ENCODE peak calls at places on chromosomes 1 and 21, in eight cellular contexts. One of them, this sample, is unnamed.
A peak's percentile ranks its signal among the peaks of the same experiment; 100 is the strongest.

GRCh38 chr21:44724926-44725325 is 13.6 kb upstream of the TSPEAR start:
- DNase-seq in effector memory CD8-positive, alpha-beta T cell: no peak
- DNase-seq in OCI-M1: no peak
- DNase-seq in stromal cell of bone marrow: no peak
- DNase-seq in stimulated activated naive CD4-positive, alpha-beta T cell: no peak
- DNase-seq in H4: no peak
- DNase-seq in fibroblast of the conjunctiva: no peak
- DNase-seq in stimulated activated CD8-positive, alpha-beta memory T cell treated with anti-CD3 and anti-CD28 coated beads, Interleukin-7, amount 100 ng/mL, for 24 hours: no peak
- DNase-seq in this sample: no peak

GRCh38 chr1:4801192-4801924 is 146.9 kb downstream of the AJAP1 start:
- DNase-seq in fibroblast of the conjunctiva: peak; percentile 6
- DNase-seq in H4: no peak
- DNase-seq in stimulated activated naive CD4-positive, alpha-beta T cell: no peak
- DNase-seq in effector memory CD8-positive, alpha-beta T cell: no peak
- DNase-seq in stimulated activated CD8-positive, alpha-beta memory T cell treated with anti-CD3 and anti-CD28 coated beads, Interleukin-7, amount 100 ng/mL, for 24 hours: no peak
- DNase-seq in OCI-M1: no peak
- DNase-seq in stromal cell of bone marrow: no peak
- DNase-seq in this sample: no peak

GRCh38 chr1:27968692-27969091 is 8.9 kb downstream of the XKR8 start:
- DNase-seq in stimulated activated naive CD4-positive, alpha-beta T cell: no peak
- DNase-seq in effector memory CD8-positive, alpha-beta T cell: no peak
- DNase-seq in H4: peak; percentile 81
- DNase-seq in stimulated activated CD8-positive, alpha-beta memory T cell treated with anti-CD3 and anti-CD28 coated beads, Interleukin-7, amount 100 ng/mL, for 24 hours: no peak
- DNase-seq in OCI-M1: no peak
- DNase-seq in fibroblast of the conjunctiva: peak; percentile 69
- DNase-seq in stromal cell of bone marrow: peak; percentile 97
- DNase-seq in this sample: no peak

GRCh38 chr1:9630331-9631081 is 21.0 kb upstream of the PIK3CD start:
- DNase-seq in stimulated activated naive CD4-positive, alpha-beta T cell: peak; percentile 74
- DNase-seq in stromal cell of bone marrow: no peak
- DNase-seq in OCI-M1: no peak
- DNase-seq in stimulated activated CD8-positive, alpha-beta memory T cell treated with anti-CD3 and anti-CD28 coated beads, Interleukin-7, amount 100 ng/mL, for 24 hours: no peak
- DNase-seq in fibroblast of the conjunctiva: no peak
- DNase-seq in effector memory CD8-positive, alpha-beta T cell: no peak
- DNase-seq in H4: no peak
- DNase-seq in this sample: no peak

GRCh38 chr1:228340686-228341449 is 65.8 kb downstream of the TRIM11 start:
- DNase-seq in fibroblast of the conjunctiva: no peak
- DNase-seq in stimulated activated CD8-positive, alpha-beta memory T cell treated with anti-CD3 and anti-CD28 coated beads, Interleukin-7, amount 100 ng/mL, for 24 hours: no peak
- DNase-seq in OCI-M1: no peak
- DNase-seq in stimulated activated naive CD4-positive, alpha-beta T cell: no peak
- DNase-seq in stromal cell of bone marrow: no peak
- DNase-seq in effector memory CD8-positive, alpha-beta T cell: no peak
- DNase-seq in H4: no peak
- DNase-seq in this sample: no peak

GRCh38 chr1:202105571-202106339 is 17.0 kb upstream of the GPR37L1 start:
- DNase-seq in effector memory CD8-positive, alpha-beta T cell: no peak
- DNase-seq in stimulated activated CD8-positive, alpha-beta memory T cell treated with anti-CD3 and anti-CD28 coated beads, Interleukin-7, amount 100 ng/mL, for 24 hours: no peak
- DNase-seq in H4: peak; percentile 28
- DNase-seq in OCI-M1: peak; percentile 90
- DNase-seq in stromal cell of bone marrow: no peak
- DNase-seq in stimulated activated naive CD4-positive, alpha-beta T cell: no peak
- DNase-seq in fibroblast of the conjunctiva: no peak
- DNase-seq in this sample: no peak

GRCh38 chr1:66445492-66446181 is 88.3 kb upstream of the SGIP1 start:
- DNase-seq in OCI-M1: no peak
- DNase-seq in stimulated activated CD8-positive, alpha-beta memory T cell treated with anti-CD3 and anti-CD28 coated beads, Interleukin-7, amount 100 ng/mL, for 24 hours: peak; percentile 16
- DNase-seq in stromal cell of bone marrow: no peak
- DNase-seq in fibroblast of the conjunctiva: no peak
- DNase-seq in stimulated activated naive CD4-positive, alpha-beta T cell: peak; percentile 64
- DNase-seq in H4: no peak
- DNase-seq in effector memory CD8-positive, alpha-beta T cell: peak; percentile 27
- DNase-seq in this sample: peak; percentile 48

GRCh38 chr1:193674292-193674944 is 488.0 kb upstream of the B3GALT2 start:
- DNase-seq in effector memory CD8-positive, alpha-beta T cell: no peak
- DNase-seq in stromal cell of bone marrow: peak; percentile 4
- DNase-seq in H4: no peak
- DNase-seq in fibroblast of the conjunctiva: no peak
- DNase-seq in stimulated activated CD8-positive, alpha-beta memory T cell treated with anti-CD3 and anti-CD28 coated beads, Interleukin-7, amount 100 ng/mL, for 24 hours: no peak
- DNase-seq in stimulated activated naive CD4-positive, alpha-beta T cell: no peak
- DNase-seq in OCI-M1: peak; percentile 75
- DNase-seq in this sample: no peak

GRCh38 chr1:244761279-244761678 is 74.2 kb upstream of the COX20 start:
- DNase-seq in effector memory CD8-positive, alpha-beta T cell: no peak
- DNase-seq in H4: no peak
- DNase-seq in stimulated activated CD8-positive, alpha-beta memory T cell treated with anti-CD3 and anti-CD28 coated beads, Interleukin-7, amount 100 ng/mL, for 24 hours: no peak
- DNase-seq in OCI-M1: no peak
- DNase-seq in stimulated activated naive CD4-positive, alpha-beta T cell: no peak
- DNase-seq in stromal cell of bone marrow: no peak
- DNase-seq in fibroblast of the conjunctiva: no peak
- DNase-seq in this sample: no peak

GRCh38 chr1:115090547-115090946 is 1.2 kb upstream of the TSPAN2 start:
- DNase-seq in OCI-M1: no peak
- DNase-seq in H4: no peak
- DNase-seq in fibroblast of the conjunctiva: no peak
- DNase-seq in stimulated activated CD8-positive, alpha-beta memory T cell treated with anti-CD3 and anti-CD28 coated beads, Interleukin-7, amount 100 ng/mL, for 24 hours: no peak
- DNase-seq in effector memory CD8-positive, alpha-beta T cell: no peak
- DNase-seq in stromal cell of bone marrow: peak; percentile 32
- DNase-seq in stimulated activated naive CD4-positive, alpha-beta T cell: no peak
- DNase-seq in this sample: no peak

GRCh38 chr1:157390646-157391045 is 161.7 kb downstream of the FCRL5 start:
- DNase-seq in stromal cell of bone marrow: peak; percentile 25
- DNase-seq in H4: no peak
- DNase-seq in stimulated activated CD8-positive, alpha-beta memory T cell treated with anti-CD3 and anti-CD28 coated beads, Interleukin-7, amount 100 ng/mL, for 24 hours: no peak
- DNase-seq in fibroblast of the conjunctiva: peak; percentile 16
- DNase-seq in effector memory CD8-positive, alpha-beta T cell: no peak
- DNase-seq in OCI-M1: no peak
- DNase-seq in stimulated activated naive CD4-positive, alpha-beta T cell: no peak
- DNase-seq in this sample: no peak

GRCh38 chr1:222466150-222466865 is 81.6 kb downstream of the HHIPL2 start:
- DNase-seq in effector memory CD8-positive, alpha-beta T cell: no peak
- DNase-seq in OCI-M1: peak; percentile 57
- DNase-seq in H4: no peak
- DNase-seq in fibroblast of the conjunctiva: no peak
- DNase-seq in stimulated activated CD8-positive, alpha-beta memory T cell treated with anti-CD3 and anti-CD28 coated beads, Interleukin-7, amount 100 ng/mL, for 24 hours: no peak
- DNase-seq in stromal cell of bone marrow: no peak
- DNase-seq in stimulated activated naive CD4-positive, alpha-beta T cell: no peak
- DNase-seq in this sample: no peak

GRCh38 chr1:70247122-70247521 is 25.9 kb downstream of the SRSF11 start:
- DNase-seq in fibroblast of the conjunctiva: no peak
- DNase-seq in H4: no peak
- DNase-seq in stromal cell of bone marrow: no peak
- DNase-seq in stimulated activated CD8-positive, alpha-beta memory T cell treated with anti-CD3 and anti-CD28 coated beads, Interleukin-7, amount 100 ng/mL, for 24 hours: no peak
- DNase-seq in stimulated activated naive CD4-positive, alpha-beta T cell: no peak
- DNase-seq in effector memory CD8-positive, alpha-beta T cell: no peak
- DNase-seq in OCI-M1: no peak
- DNase-seq in this sample: no peak

GRCh38 chr1:182262425-182262824 is 129.2 kb downstream of the GLUL start:
- DNase-seq in stimulated activated CD8-positive, alpha-beta memory T cell treated with anti-CD3 and anti-CD28 coated beads, Interleukin-7, amount 100 ng/mL, for 24 hours: no peak
- DNase-seq in effector memory CD8-positive, alpha-beta T cell: no peak
- DNase-seq in H4: no peak
- DNase-seq in stromal cell of bone marrow: no peak
- DNase-seq in OCI-M1: peak; percentile 67
- DNase-seq in stimulated activated naive CD4-positive, alpha-beta T cell: no peak
- DNase-seq in fibroblast of the conjunctiva: no peak
- DNase-seq in this sample: no peak

GRCh38 chr1:41740630-41741239 is 178.0 kb downstream of the HIVEP3 start:
- DNase-seq in stimulated activated naive CD4-positive, alpha-beta T cell: no peak
- DNase-seq in H4: no peak
- DNase-seq in effector memory CD8-positive, alpha-beta T cell: no peak
- DNase-seq in stimulated activated CD8-positive, alpha-beta memory T cell treated with anti-CD3 and anti-CD28 coated beads, Interleukin-7, amount 100 ng/mL, for 24 hours: no peak
- DNase-seq in OCI-M1: no peak
- DNase-seq in stromal cell of bone marrow: no peak
- DNase-seq in fibroblast of the conjunctiva: no peak
- DNase-seq in this sample: no peak

GRCh38 chr1:204065174-204065985 is 7.5 kb upstream of the SOX13 start:
- DNase-seq in H4: peak; percentile 50
- DNase-seq in OCI-M1: peak; percentile 58
- DNase-seq in stromal cell of bone marrow: no peak
- DNase-seq in stimulated activated naive CD4-positive, alpha-beta T cell: no peak
- DNase-seq in stimulated activated CD8-positive, alpha-beta memory T cell treated with anti-CD3 and anti-CD28 coated beads, Interleukin-7, amount 100 ng/mL, for 24 hours: no peak
- DNase-seq in effector memory CD8-positive, alpha-beta T cell: no peak
- DNase-seq in fibroblast of the conjunctiva: no peak
- DNase-seq in this sample: no peak

GRCh38 chr1:2028870-2029560 is 9.9 kb downstream of the GABRD start:
- DNase-seq in OCI-M1: no peak
- DNase-seq in stimulated activated naive CD4-positive, alpha-beta T cell: no peak
- DNase-seq in stromal cell of bone marrow: no peak
- DNase-seq in effector memory CD8-positive, alpha-beta T cell: no peak
- DNase-seq in stimulated activated CD8-positive, alpha-beta memory T cell treated with anti-CD3 and anti-CD28 coated beads, Interleukin-7, amount 100 ng/mL, for 24 hours: no peak
- DNase-seq in H4: no peak
- DNase-seq in fibroblast of the conjunctiva: no peak
- DNase-seq in this sample: no peak

GRCh38 chr1:23477359-23478144 is 6.4 kb downstream of the ASAP3 start:
- DNase-seq in stimulated activated CD8-positive, alpha-beta memory T cell treated with anti-CD3 and anti-CD28 coated beads, Interleukin-7, amount 100 ng/mL, for 24 hours: no peak
- DNase-seq in fibroblast of the conjunctiva: no peak
- DNase-seq in effector memory CD8-positive, alpha-beta T cell: no peak
- DNase-seq in H4: no peak
- DNase-seq in stimulated activated naive CD4-positive, alpha-beta T cell: no peak
- DNase-seq in OCI-M1: no peak
- DNase-seq in stromal cell of bone marrow: no peak
- DNase-seq in this sample: no peak

GRCh38 chr1:84430519-84430918 is 32.2 kb downstream of the DNASE2B start:
- DNase-seq in effector memory CD8-positive, alpha-beta T cell: no peak
- DNase-seq in stimulated activated naive CD4-positive, alpha-beta T cell: no peak
- DNase-seq in H4: no peak
- DNase-seq in OCI-M1: no peak
- DNase-seq in stimulated activated CD8-positive, alpha-beta memory T cell treated with anti-CD3 and anti-CD28 coated beads, Interleukin-7, amount 100 ng/mL, for 24 hours: no peak
- DNase-seq in stromal cell of bone marrow: no peak
- DNase-seq in fibroblast of the conjunctiva: no peak
- DNase-seq in this sample: no peak

GRCh38 chr1:109740615-109741373 is at the start of gene GSTM3:
- DNase-seq in stimulated activated CD8-positive, alpha-beta memory T cell treated with anti-CD3 and anti-CD28 coated beads, Interleukin-7, amount 100 ng/mL, for 24 hours: no peak
- DNase-seq in H4: no peak
- DNase-seq in stromal cell of bone marrow: no peak
- DNase-seq in stimulated activated naive CD4-positive, alpha-beta T cell: no peak
- DNase-seq in effector memory CD8-positive, alpha-beta T cell: no peak
- DNase-seq in fibroblast of the conjunctiva: no peak
- DNase-seq in OCI-M1: no peak
- DNase-seq in this sample: no peak

GRCh38 chr1:236282159-236282716 is 480 bp upstream of the ERO1B start:
- DNase-seq in stimulated activated CD8-positive, alpha-beta memory T cell treated with anti-CD3 and anti-CD28 coated beads, Interleukin-7, amount 100 ng/mL, for 24 hours: no peak
- DNase-seq in OCI-M1: peak; percentile 76
- DNase-seq in effector memory CD8-positive, alpha-beta T cell: no peak
- DNase-seq in H4: no peak
- DNase-seq in stromal cell of bone marrow: no peak
- DNase-seq in stimulated activated naive CD4-positive, alpha-beta T cell: no peak
- DNase-seq in fibroblast of the conjunctiva: no peak
- DNase-seq in this sample: no peak

GRCh38 chr1:24020032-24020431 is 39.9 kb upstream of the SRSF10 start:
- DNase-seq in fibroblast of the conjunctiva: peak; percentile 20
- DNase-seq in stimulated activated CD8-positive, alpha-beta memory T cell treated with anti-CD3 and anti-CD28 coated beads, Interleukin-7, amount 100 ng/mL, for 24 hours: no peak
- DNase-seq in stromal cell of bone marrow: peak; percentile 67
- DNase-seq in effector memory CD8-positive, alpha-beta T cell: no peak
- DNase-seq in H4: no peak
- DNase-seq in stimulated activated naive CD4-positive, alpha-beta T cell: no peak
- DNase-seq in OCI-M1: no peak
- DNase-seq in this sample: no peak

GRCh38 chr21:37800122-37800455 is 116.2 kb downstream of the KCNJ6 start:
- DNase-seq in OCI-M1: no peak
- DNase-seq in effector memory CD8-positive, alpha-beta T cell: no peak
- DNase-seq in fibroblast of the conjunctiva: no peak
- DNase-seq in H4: no peak
- DNase-seq in stimulated activated naive CD4-positive, alpha-beta T cell: no peak
- DNase-seq in stromal cell of bone marrow: no peak
- DNase-seq in stimulated activated CD8-positive, alpha-beta memory T cell treated with anti-CD3 and anti-CD28 coated beads, Interleukin-7, amount 100 ng/mL, for 24 hours: no peak
- DNase-seq in this sample: no peak

GRCh38 chr1:59422921-59423575 is 126.2 kb downstream of the FGGY start:
- DNase-seq in stromal cell of bone marrow: peak; percentile 47
- DNase-seq in fibroblast of the conjunctiva: peak; percentile 67
- DNase-seq in H4: no peak
- DNase-seq in stimulated activated naive CD4-positive, alpha-beta T cell: no peak
- DNase-seq in effector memory CD8-positive, alpha-beta T cell: no peak
- DNase-seq in OCI-M1: no peak
- DNase-seq in stimulated activated CD8-positive, alpha-beta memory T cell treated with anti-CD3 and anti-CD28 coated beads, Interleukin-7, amount 100 ng/mL, for 24 hours: no peak
- DNase-seq in this sample: no peak

GRCh38 chr1:175757381-175758015 is 14.1 kb upstream of the TNR start:
- DNase-seq in fibroblast of the conjunctiva: no peak
- DNase-seq in H4: no peak
- DNase-seq in effector memory CD8-positive, alpha-beta T cell: no peak
- DNase-seq in OCI-M1: peak; percentile 66
- DNase-seq in stimulated activated CD8-positive, alpha-beta memory T cell treated with anti-CD3 and anti-CD28 coated beads, Interleukin-7, amount 100 ng/mL, for 24 hours: no peak
- DNase-seq in stimulated activated naive CD4-positive, alpha-beta T cell: no peak
- DNase-seq in stromal cell of bone marrow: no peak
- DNase-seq in this sample: no peak

GRCh38 chr1:167221804-167222610 is 1.3 kb downstream of the POU2F1 start:
- DNase-seq in OCI-M1: peak; percentile 93
- DNase-seq in stimulated activated naive CD4-positive, alpha-beta T cell: peak; percentile 68
- DNase-seq in H4: peak; percentile 80
- DNase-seq in effector memory CD8-positive, alpha-beta T cell: peak; percentile 53
- DNase-seq in stromal cell of bone marrow: peak; percentile 50
- DNase-seq in stimulated activated CD8-positive, alpha-beta memory T cell treated with anti-CD3 and anti-CD28 coated beads, Interleukin-7, amount 100 ng/mL, for 24 hours: peak; percentile 26
- DNase-seq in fibroblast of the conjunctiva: peak; percentile 52
- DNase-seq in this sample: peak; percentile 72

GRCh38 chr1:159652506-159652905 is 61.9 kb downstream of the CRP start:
- DNase-seq in H4: no peak
- DNase-seq in stimulated activated naive CD4-positive, alpha-beta T cell: no peak
- DNase-seq in effector memory CD8-positive, alpha-beta T cell: no peak
- DNase-seq in OCI-M1: no peak
- DNase-seq in stimulated activated CD8-positive, alpha-beta memory T cell treated with anti-CD3 and anti-CD28 coated beads, Interleukin-7, amount 100 ng/mL, for 24 hours: no peak
- DNase-seq in stromal cell of bone marrow: no peak
- DNase-seq in fibroblast of the conjunctiva: no peak
- DNase-seq in this sample: no peak

GRCh38 chr1:87291107-87291506 is 37.6 kb upstream of the LMO4 start:
- DNase-seq in OCI-M1: no peak
- DNase-seq in stimulated activated naive CD4-positive, alpha-beta T cell: no peak
- DNase-seq in stromal cell of bone marrow: peak; percentile 3
- DNase-seq in H4: no peak
- DNase-seq in fibroblast of the conjunctiva: no peak
- DNase-seq in effector memory CD8-positive, alpha-beta T cell: no peak
- DNase-seq in stimulated activated CD8-positive, alpha-beta memory T cell treated with anti-CD3 and anti-CD28 coated beads, Interleukin-7, amount 100 ng/mL, for 24 hours: no peak
- DNase-seq in this sample: no peak

GRCh38 chr1:169630006-169630405 is at the start of gene SELP:
- DNase-seq in OCI-M1: no peak
- DNase-seq in effector memory CD8-positive, alpha-beta T cell: no peak
- DNase-seq in fibroblast of the conjunctiva: no peak
- DNase-seq in stromal cell of bone marrow: no peak
- DNase-seq in stimulated activated CD8-positive, alpha-beta memory T cell treated with anti-CD3 and anti-CD28 coated beads, Interleukin-7, amount 100 ng/mL, for 24 hours: no peak
- DNase-seq in H4: peak; percentile 44
- DNase-seq in stimulated activated naive CD4-positive, alpha-beta T cell: no peak
- DNase-seq in this sample: no peak

GRCh38 chr1:156279837-156280236 is 2.8 kb downstream of the SMG5 start:
- DNase-seq in H4: no peak
- DNase-seq in stromal cell of bone marrow: no peak
- DNase-seq in stimulated activated naive CD4-positive, alpha-beta T cell: no peak
- DNase-seq in stimulated activated CD8-positive, alpha-beta memory T cell treated with anti-CD3 and anti-CD28 coated beads, Interleukin-7, amount 100 ng/mL, for 24 hours: no peak
- DNase-seq in effector memory CD8-positive, alpha-beta T cell: no peak
- DNase-seq in OCI-M1: no peak
- DNase-seq in fibroblast of the conjunctiva: no peak
- DNase-seq in this sample: no peak

GRCh38 chr1:39453603-39454002 is 37.8 kb upstream of the BMP8A start:
- DNase-seq in stimulated activated CD8-positive, alpha-beta memory T cell treated with anti-CD3 and anti-CD28 coated beads, Interleukin-7, amount 100 ng/mL, for 24 hours: no peak
- DNase-seq in OCI-M1: no peak
- DNase-seq in H4: no peak
- DNase-seq in stimulated activated naive CD4-positive, alpha-beta T cell: no peak
- DNase-seq in effector memory CD8-positive, alpha-beta T cell: no peak
- DNase-seq in stromal cell of bone marrow: peak; percentile 49
- DNase-seq in fibroblast of the conjunctiva: peak; percentile 20
- DNase-seq in this sample: no peak

GRCh38 chr21:43277481-43278351 is 108.9 kb downstream of the CRYAA start:
- DNase-seq in H4: no peak
- DNase-seq in effector memory CD8-positive, alpha-beta T cell: no peak
- DNase-seq in stromal cell of bone marrow: no peak
- DNase-seq in OCI-M1: no peak
- DNase-seq in stimulated activated CD8-positive, alpha-beta memory T cell treated with anti-CD3 and anti-CD28 coated beads, Interleukin-7, amount 100 ng/mL, for 24 hours: no peak
- DNase-seq in fibroblast of the conjunctiva: no peak
- DNase-seq in stimulated activated naive CD4-positive, alpha-beta T cell: no peak
- DNase-seq in this sample: no peak

GRCh38 chr1:99252630-99253029 is 11.7 kb upstream of the PLPPR4 start:
- DNase-seq in fibroblast of the conjunctiva: no peak
- DNase-seq in H4: no peak
- DNase-seq in stimulated activated CD8-positive, alpha-beta memory T cell treated with anti-CD3 and anti-CD28 coated beads, Interleukin-7, amount 100 ng/mL, for 24 hours: no peak
- DNase-seq in stromal cell of bone marrow: no peak
- DNase-seq in effector memory CD8-positive, alpha-beta T cell: no peak
- DNase-seq in OCI-M1: no peak
- DNase-seq in stimulated activated naive CD4-positive, alpha-beta T cell: no peak
- DNase-seq in this sample: no peak

GRCh38 chr1:210257698-210258395 is 25.3 kb downstream of the SERTAD4 start:
- DNase-seq in effector memory CD8-positive, alpha-beta T cell: no peak
- DNase-seq in fibroblast of the conjunctiva: no peak
- DNase-seq in H4: no peak
- DNase-seq in stimulated activated naive CD4-positive, alpha-beta T cell: no peak
- DNase-seq in stimulated activated CD8-positive, alpha-beta memory T cell treated with anti-CD3 and anti-CD28 coated beads, Interleukin-7, amount 100 ng/mL, for 24 hours: no peak
- DNase-seq in OCI-M1: no peak
- DNase-seq in stromal cell of bone marrow: no peak
- DNase-seq in this sample: no peak